ENCODE peak calls at places on chromosomes 2 and 18, in four cellular contexts. A is GM12878, H is H1, M is HepG2. I is an unnamed sample.

GRCh38 chr18:26307161-26307773 is 81.0 kb downstream of the TAF4B start:
- DNase-seq in A (peak; percentile 24), H (no peak), M (peak; percentile 35), I (peak; percentile 63)

GRCh38 chr2:72057308-72057707 is 90.4 kb downstream of the CYP26B1 start:
- DNase-seq in A (no peak), H (no peak), M (no peak), I (no peak)

GRCh38 chr2:23145460-23145859 is 239.5 kb upstream of the KLHL29 start:
- DNase-seq in A (no peak), H (no peak), M (no peak), I (no peak)

GRCh38 chr2:36193680-36194079 is 161.9 kb upstream of the CRIM1 start:
- DNase-seq in A (no peak), H (no peak), M (no peak), I (no peak)

GRCh38 chr2:204177251-204177976 is 240.9 kb downstream of the ICOS start:
- DNase-seq in A (no peak), H (no peak), M (no peak), I (no peak)

GRCh38 chr2:105682401-105682800 is 62.3 kb upstream of the NCK2 start:
- DNase-seq in A (no peak), H (no peak), M (no peak), I (no peak)

GRCh38 chr2:101474752-101475384 is at the start of gene RFX8:
- DNase-seq in A (no peak), H (no peak), M (peak; percentile 53), I (no peak)

GRCh38 chr2:144082777-144083176 is 437.1 kb downstream of the ZEB2 start:
- DNase-seq in A (no peak), H (no peak), M (no peak), I (no peak)

GRCh38 chr2:192070099-192070498 is 124.6 kb downstream of the TMEFF2 start:
- DNase-seq in A (no peak), H (no peak), M (no peak), I (no peak)

GRCh38 chr18:36015629-36016028 is 43.1 kb downstream of the RMP24 start:
- DNase-seq in A (peak; percentile 66), H (no peak), M (no peak), I (no peak)

GRCh38 chr18:24080861-24081260 is 58.0 kb upstream of the CABYR start:
- DNase-seq in A (no peak), H (no peak), M (no peak), I (no peak)

GRCh38 chr2:118003396-118003824 is 10.5 kb downstream of the CCDC93 start:
- DNase-seq in A (peak; percentile 48), H (no peak), M (peak; percentile 82), I (peak; percentile 64)

GRCh38 chr2:232479341-232480200 is 8.1 kb downstream of the ECEL1 start:
- DNase-seq in A (no peak), H (no peak), M (peak; percentile 19), I (no peak)

GRCh38 chr2:148699830-148700229 is 55.3 kb downstream of the EPC2 start:
- DNase-seq in A (no peak), H (no peak), M (no peak), I (no peak)

DNA sequence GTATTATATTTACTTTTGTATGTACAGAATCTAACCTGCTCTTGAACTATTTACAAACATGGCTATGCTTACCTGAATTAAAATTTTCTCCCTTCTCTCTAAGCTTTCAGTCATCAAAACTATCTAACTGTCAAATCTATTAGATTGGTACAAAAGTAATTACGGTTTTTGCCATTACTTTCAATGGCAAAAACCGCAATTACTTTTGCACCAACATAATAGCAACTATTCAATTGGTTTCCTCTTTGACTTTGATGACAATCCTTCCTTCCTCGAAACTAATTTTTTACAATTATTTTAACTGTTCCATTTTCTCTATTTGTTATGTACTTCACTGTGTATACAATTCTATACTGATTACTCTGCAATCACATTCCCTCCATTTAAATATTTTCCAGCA is 1019.4 kb upstream of the CDH2 start:
- DNase-seq in A (no peak), H (no peak), M (no peak), I (no peak)
- TF ChIP-seq SP1 in A (no peak), H (no peak), M (no peak), I (no peak)

GRCh38 chr2:37457401-37457901 is 113.0 kb downstream of the QPCT start:
- DNase-seq in A (no peak), H (no peak), M (no peak), I (no peak)
- TF ChIP-seq SUZ12 in A (no peak), H (no peak), M (no peak), I (no peak)

DNA sequence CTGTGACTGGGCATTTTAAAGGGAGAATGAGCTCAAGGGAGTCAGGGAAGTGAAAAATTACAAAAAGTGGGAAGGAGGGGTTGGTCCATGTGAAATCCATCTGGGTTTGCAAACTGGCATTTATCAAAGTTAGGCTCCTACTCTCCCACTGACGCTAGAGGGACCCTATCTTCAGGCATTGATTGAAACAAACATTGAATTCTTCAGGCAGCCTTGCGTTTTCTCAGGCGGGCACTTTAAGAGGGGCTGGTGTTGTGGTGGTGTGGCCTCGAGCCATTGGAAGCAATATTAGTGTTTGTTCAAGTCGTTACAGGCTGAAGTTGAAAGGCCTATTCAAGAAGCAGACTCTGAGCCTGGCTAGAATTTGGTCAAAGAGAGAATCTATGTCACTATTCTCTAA is 36.6 kb downstream of the STON1 start:
- DNase-seq in A (no peak), H (no peak), M (peak; percentile 29), I (peak; percentile 19)
- TF ChIP-seq SP1 in A (no peak), H (no peak), M (no peak), I (no peak)

GRCh38 chr2:157233506-157233905 is 24.0 kb upstream of the GALNT5 start:
- DNase-seq in A (no peak), H (no peak), M (no peak), I (no peak)
- TF ChIP-seq SUZ12 in A (no peak), H (no peak), M (no peak), I (no peak)

DNA sequence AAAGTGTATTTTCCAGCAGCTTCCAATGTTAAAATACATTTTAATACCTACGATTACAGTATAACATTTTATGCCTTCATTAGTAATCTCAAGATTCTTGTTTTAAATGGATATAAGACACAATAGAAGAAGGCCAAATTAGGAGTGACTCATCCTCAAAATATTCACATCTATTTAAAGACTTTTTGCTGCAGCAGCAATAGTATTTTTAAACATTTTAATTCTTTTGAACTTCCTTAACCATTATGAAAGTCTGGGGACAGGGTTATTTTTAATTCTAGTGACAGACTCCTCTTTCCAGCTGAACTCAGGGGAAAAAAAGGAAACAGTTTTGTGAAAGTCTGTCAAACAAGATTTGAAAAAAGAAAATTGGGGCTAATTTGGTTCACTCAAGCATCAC is 541.7 kb downstream of the NUP35 start:
- DNase-seq in A (no peak), H (no peak), M (no peak), I (no peak)
- TF ChIP-seq SP1 in A (no peak), H (no peak), M (no peak), I (no peak)

GRCh38 chr2:212052412-212053159 is 486.0 kb downstream of the ERBB4 start:
- DNase-seq in A (no peak), H (no peak), M (no peak), I (no peak)
- TF ChIP-seq SUZ12 in A (no peak), H (no peak), M (no peak), I (no peak)

DNA sequence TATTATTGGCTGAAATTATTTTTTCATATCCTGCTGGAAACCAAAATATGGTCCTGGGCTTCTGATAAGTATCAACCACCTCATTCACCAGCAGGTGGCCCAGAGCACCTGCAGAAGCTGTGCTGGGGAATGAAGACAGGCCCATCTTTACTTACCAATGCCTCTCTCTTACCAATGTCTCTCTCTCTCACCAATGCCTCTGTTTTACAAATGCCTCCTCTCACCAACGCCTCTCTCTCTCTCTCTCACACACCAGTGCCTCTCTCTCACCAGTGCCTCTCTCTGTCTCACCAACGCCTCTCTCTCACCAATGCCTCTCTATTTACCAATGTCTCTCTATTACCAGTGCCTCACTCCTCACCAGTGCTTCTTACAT is 2.3 kb upstream of the MAL start:
- DNase-seq in A (no peak), H (no peak), M (peak; percentile 32), I (no peak)
- TF ChIP-seq SP1 in A (no peak), H (no peak), M (no peak), I (no peak)

DNA sequence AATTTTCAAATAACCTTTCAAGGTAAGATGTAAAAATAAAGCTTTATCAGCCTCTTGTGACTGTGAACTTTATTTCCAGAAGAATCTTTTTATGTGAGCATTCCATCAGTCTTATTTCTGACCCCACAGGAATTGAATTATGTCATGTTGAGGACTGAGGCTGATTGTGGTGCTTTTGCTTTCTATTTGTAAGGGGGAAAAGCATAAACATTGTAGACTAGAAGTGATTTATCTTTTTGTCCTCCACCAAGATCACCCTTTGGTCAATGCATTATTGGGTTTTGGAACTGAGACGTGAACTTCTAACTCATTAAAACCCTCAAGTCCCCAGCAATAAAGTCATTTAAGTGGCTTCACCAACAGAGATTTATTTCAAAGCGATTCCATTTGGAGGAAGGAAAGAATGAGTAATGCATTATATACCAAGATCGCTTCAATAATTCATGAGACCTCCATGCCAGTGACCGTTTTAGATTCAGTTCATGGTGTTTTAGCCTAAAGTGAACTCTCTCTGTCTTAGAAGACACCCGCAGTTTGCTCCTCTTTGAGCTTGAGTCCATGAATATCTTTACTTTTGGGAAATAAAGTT is 75.5 kb upstream of the TXNDC2 start:
- DNase-seq in A (no peak), H (no peak), M (no peak), I (no peak)
- TF ChIP-seq SUZ12 in A (no peak), H (no peak), M (no peak), I (no peak)

GRCh38 chr2:54964271-54964670 is 86.0 kb downstream of the RTN4 start:
- DNase-seq in A (no peak), H (no peak), M (no peak), I (no peak)
- TF ChIP-seq SP1 in A (no peak), H (no peak), M (no peak), I (no peak)